ENCODE peak calls at places on chromosomes 5 and 9, in seven cellular contexts. J is T-helper 22 cell, A is breast epithelium, P is memory B cell, F is LHCN-M2, C is EH, V is T1000. Z is an unnamed sample.

GRCh38 chr5:136766456-136766855 is 401.1 kb upstream of the TRPC7 start:
- DNase-seq in J (no peak), A (no peak), P (no peak), F (no peak), C (peak), V (peak), Z (peak)

GRCh38 chr9:126299706-126300276 is 26.8 kb upstream of the MVB12B start:
- DNase-seq in J (no peak), A (no peak), P (no peak), F (no peak), C (no peak), V (no peak), Z (no peak)

GRCh38 chr5:135587849-135588248 is 9.1 kb upstream of the CXCL14 start:
- DNase-seq in J (no peak), A (no peak), P (no peak), F (no peak), C (no peak), V (no peak), Z (no peak)

GRCh38 chr5:36619012-36619635 is 12.7 kb downstream of the SLC1A3 start:
- DNase-seq in J (no peak), A (no peak), P (no peak), F (no peak), C (no peak), V (no peak), Z (no peak)

GRCh38 chr5:177982072-177982727 is 13.8 kb downstream of the PROP1 start:
- DNase-seq in J (no peak), A (no peak), P (no peak), F (no peak), C (no peak), V (no peak), Z (no peak)

GRCh38 chr5:2575292-2575691 is 176.2 kb downstream of the IRX2 start:
- DNase-seq in J (no peak), A (no peak), P (no peak), F (no peak), C (no peak), V (no peak), Z (no peak)

GRCh38 chr5:24644757-24645156 is at the start of gene CDH10:
- DNase-seq in J (no peak), A (no peak), P (no peak), F (no peak), C (no peak), V (no peak), Z (no peak)

GRCh38 chr5:107301959-107302840 is 368.5 kb downstream of the EFNA5 start:
- DNase-seq in J (no peak), A (no peak), P (no peak), F (no peak), C (no peak), V (no peak), Z (no peak)

GRCh38 chr5:9156282-9156681 is 389.6 kb downstream of the SEMA5A start:
- DNase-seq in J (no peak), A (peak), P (no peak), F (peak), C (peak), V (no peak), Z (peak)

GRCh38 chr9:32741706-32742105 is 41.6 kb upstream of the TMEM215 start:
- DNase-seq in J (no peak), A (no peak), P (no peak), F (no peak), C (peak), V (no peak), Z (peak)

GRCh38 chr9:11086561-11086960 is 473.8 kb upstream of the PTPRD start:
- DNase-seq in J (no peak), A (no peak), P (no peak), F (no peak), C (no peak), V (no peak), Z (no peak)

Z was measured in RPMI7951.